ENCODE peak calls at places on chromosomes 16 and 17, in seven cellular contexts. C is cardiac muscle cell, D is fibroblast of lung, A is A673, K is BJ, P is colonic mucosa, B is endothelial cell of umbilical vein. N is an unnamed sample.

GRCh38 chr16:23408242-23409201 is 44.5 kb downstream of the COG7 start:
- DNase-seq in C (no peak), D (peak), A (peak), K (peak), P (peak), B (no peak), N (no peak)

GRCh38 chr17:1607971-1608320 is 20.7 kb downstream of the SLC43A2 start:
- DNase-seq in C (no peak), D (no peak), A (no peak), K (no peak), P (no peak), B (no peak), N (no peak)

GRCh38 chr17:80388175-80388574 is 26.8 kb upstream of the ENDOV start:
- DNase-seq in C (no peak), D (no peak), A (no peak), K (no peak), P (no peak), B (no peak), N (no peak)

GRCh38 chr16:8989099-8989878 is 25.6 kb upstream of the USP7 start:
- DNase-seq in C (no peak), D (no peak), A (no peak), K (no peak), P (peak), B (no peak), N (no peak)

GRCh38 chr17:556431-556995 is 158.1 kb downstream of the VPS53 start:
- DNase-seq in C (no peak), D (peak), A (peak), K (no peak), P (no peak), B (no peak), N (no peak)

GRCh38 chr16:5041604-5042133 is 7.9 kb upstream of the NAGPA start:
- DNase-seq in C (no peak), D (peak), A (no peak), K (no peak), P (no peak), B (no peak), N (peak)

GRCh38 chr17:58020401-58020800 is 13.4 kb upstream of the SRSF1 start:
- DNase-seq in C (no peak), D (no peak), A (no peak), K (no peak), P (no peak), B (no peak), N (no peak)

GRCh38 chr17:77427471-77427991 is 286.8 kb downstream of the SEC14L1 start:
- DNase-seq in C (no peak), D (peak), A (no peak), K (no peak), P (no peak), B (no peak), N (peak)

GRCh38 chr16:22948603-22949368 is 134.8 kb downstream of the HS3ST2 start:
- DNase-seq in C (peak), D (peak), A (peak), K (no peak), P (peak), B (peak), N (peak)

GRCh38 chr17:82804442-82805191 is 35.2 kb downstream of the ZNF750 start:
- DNase-seq in C (no peak), D (peak), A (no peak), K (no peak), P (peak), B (peak), N (no peak)

GRCh38 chr17:68239967-68240366 is 7.9 kb upstream of the AMZ2 start:
- DNase-seq in C (no peak), D (no peak), A (no peak), K (no peak), P (no peak), B (no peak), N (no peak)

GRCh38 chr17:44219636-44220210 is at the start of gene UBTF:
- DNase-seq in C (peak), D (peak), A (peak), K (no peak), P (no peak), B (peak), N (peak)

GRCh38 chr16:67736858-67737257 is 17.7 kb upstream of the GFOD2 start:
- DNase-seq in C (no peak), D (no peak), A (no peak), K (no peak), P (no peak), B (no peak), N (no peak)

GRCh38 chr16:964696-965395 is 5.9 kb downstream of the LMF1 start:
- DNase-seq in C (no peak), D (peak), A (no peak), K (peak), P (peak), B (no peak), N (no peak)

DNA sequence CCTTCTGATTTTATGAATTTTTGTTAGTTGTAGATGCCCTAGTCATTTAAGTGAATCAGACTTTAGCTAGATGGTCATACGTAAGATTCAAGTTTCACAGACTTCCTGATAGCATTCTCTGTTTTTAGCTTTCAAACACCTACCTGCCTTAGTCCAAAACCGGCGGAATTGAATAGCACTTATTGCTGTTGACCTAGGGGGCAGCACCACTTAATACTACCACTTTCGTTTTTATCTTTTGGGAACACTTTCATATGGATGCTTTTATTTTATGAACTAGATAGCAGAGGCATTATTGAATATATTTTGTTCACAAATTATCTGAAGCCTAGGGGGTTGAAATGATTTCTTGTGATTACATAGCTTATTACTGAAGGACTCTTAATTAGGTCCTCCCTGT is 31.5 kb downstream of the TADA2A start:
- DNase-seq in C (no peak), D (no peak), A (no peak), K (no peak), P (no peak), B (peak), N (no peak)
- TF ChIP-seq CTCF in C (peak), D (no peak), A (peak), K (no peak), P (no peak), B (peak), N (no peak)

GRCh38 chr16:62077998-62078397 is 41.8 kb upstream of the CDH8 start:
- DNase-seq in C (peak), D (no peak), A (peak), K (no peak), P (no peak), B (no peak), N (peak)
- TF ChIP-seq CTCF in C (no peak), D (no peak), A (peak), K (no peak), P (no peak), B (no peak), N (peak)

GRCh38 chr17:81401727-81402529 is 6.7 kb downstream of the BAHCC1 start:
- DNase-seq in C (peak), D (peak), A (peak), K (no peak), P (peak), B (peak), N (peak)
- TF ChIP-seq CTCF in C (peak), D (peak), A (peak), K (peak), P (peak), B (peak), N (peak)

GRCh38 chr17:8120520-8121443 is 2.5 kb upstream of the ALOXE3 start:
- DNase-seq in C (peak), D (no peak), A (peak), K (no peak), P (peak), B (peak), N (peak)
- TF ChIP-seq CTCF in C (peak), D (peak), A (peak), K (peak), P (no peak), B (peak), N (peak)

GRCh38 chr16:62208934-62209333 is 172.7 kb upstream of the CDH8 start:
- DNase-seq in C (no peak), D (no peak), A (no peak), K (no peak), P (no peak), B (no peak), N (no peak)

GRCh38 chr16:62201911-62202310 is 165.7 kb upstream of the CDH8 start:
- DNase-seq in C (no peak), D (no peak), A (no peak), K (no peak), P (no peak), B (no peak), N (no peak)

GRCh38 chr16:62205459-62205858 is 169.2 kb upstream of the CDH8 start:
- DNase-seq in C (no peak), D (no peak), A (no peak), K (no peak), P (no peak), B (no peak), N (no peak)
- TF ChIP-seq CTCF in C (no peak), D (no peak), A (peak), K (no peak), P (no peak), B (no peak), N (no peak)

DNA sequence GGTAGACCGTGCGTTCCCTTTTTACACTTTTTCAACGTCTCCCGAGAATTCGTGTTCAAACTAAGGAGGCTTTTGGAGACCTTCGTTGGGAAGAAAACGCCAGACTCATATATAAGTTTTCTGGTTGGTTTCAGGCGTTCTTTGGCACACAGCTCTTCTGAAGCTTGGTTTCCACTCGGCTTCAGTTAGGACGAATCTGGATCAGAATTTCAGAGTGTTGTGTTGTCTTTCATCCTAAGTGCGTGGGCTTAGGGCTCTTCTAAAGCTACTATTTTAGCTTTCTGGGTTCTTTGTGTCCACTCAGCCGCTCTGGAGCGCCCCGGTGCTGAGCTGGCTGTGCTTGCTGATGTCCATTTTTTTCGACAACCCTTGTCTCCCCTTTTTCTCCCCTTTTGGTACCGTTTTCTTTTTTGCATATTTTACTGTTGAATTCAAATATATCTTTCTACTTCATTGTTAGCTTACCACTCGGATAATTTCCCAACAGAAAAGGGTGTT is 1.1 kb downstream of the SRRM2 start:
- DNase-seq in C (peak), D (peak), A (no peak), K (no peak), P (no peak), B (peak), N (no peak)
- TF ChIP-seq CTCF in C (no peak), D (no peak), A (no peak), K (peak), P (no peak), B (no peak), N (no peak)

DNA sequence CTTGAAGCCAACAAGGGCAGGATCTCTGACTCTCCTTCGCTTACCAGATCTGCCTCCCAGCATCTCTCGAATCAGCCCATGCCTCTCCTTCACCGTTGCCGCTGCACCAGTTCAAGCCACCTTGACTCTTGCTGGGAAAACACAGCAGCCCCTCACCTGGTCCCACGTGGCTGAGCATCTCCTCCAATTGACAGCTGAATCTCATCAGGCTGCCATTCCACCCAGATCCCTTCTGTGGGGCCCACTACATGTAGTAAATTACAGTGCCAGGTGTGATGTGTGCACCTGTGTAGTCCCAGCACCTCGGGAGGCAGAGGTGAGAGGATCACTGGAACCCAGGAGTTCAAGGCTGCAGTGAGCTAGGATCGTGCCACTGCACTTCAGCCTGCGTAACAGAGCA is 37.8 kb upstream of the C16orf78 start:
- DNase-seq in C (no peak), D (no peak), A (no peak), K (no peak), P (no peak), B (no peak), N (no peak)
- TF ChIP-seq CTCF in C (no peak), D (no peak), A (no peak), K (no peak), P (no peak), B (no peak), N (no peak)

GRCh38 chr17:30391534-30391933 is 12.8 kb downstream of the CPD start:
- DNase-seq in C (no peak), D (no peak), A (no peak), K (no peak), P (no peak), B (no peak), N (no peak)
- TF ChIP-seq CTCF in C (no peak), D (no peak), A (no peak), K (no peak), P (no peak), B (no peak), N (no peak)

GRCh38 chr17:11869680-11870394 is 127.4 kb downstream of the ZNF18 start:
- DNase-seq in C (no peak), D (no peak), A (no peak), K (no peak), P (no peak), B (no peak), N (no peak)

GRCh38 chr17:11880714-11881113 is 116.6 kb downstream of the ZNF18 start:
- DNase-seq in C (peak), D (no peak), A (peak), K (no peak), P (peak), B (no peak), N (peak)

GRCh38 chr17:11871773-11872172 is 125.5 kb downstream of the ZNF18 start:
- DNase-seq in C (no peak), D (no peak), A (no peak), K (no peak), P (no peak), B (no peak), N (no peak)

DNA sequence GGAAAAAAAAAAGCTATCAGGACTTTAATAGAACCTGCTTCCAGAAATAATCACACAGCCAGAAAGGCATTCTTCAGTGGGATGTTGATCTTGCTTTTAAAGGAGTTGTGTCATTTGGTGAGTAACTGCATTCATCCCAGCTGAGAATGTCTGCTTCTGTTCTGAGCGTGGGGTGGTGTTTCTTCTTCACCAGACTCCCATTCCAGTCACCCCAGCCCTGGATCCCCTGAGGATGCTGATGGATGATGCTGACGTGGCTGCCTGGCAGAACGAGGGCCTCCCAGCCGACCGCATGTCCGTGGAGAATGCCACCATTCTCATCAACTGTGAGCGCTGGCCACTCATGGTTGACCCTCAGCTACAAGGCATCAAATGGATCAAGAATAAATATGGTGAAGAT is 122.5 kb downstream of the ZNF18 start:
- DNase-seq in C (no peak), D (no peak), A (no peak), K (no peak), P (no peak), B (no peak), N (no peak)
- TF ChIP-seq CTCF in C (no peak), D (no peak), A (no peak), K (no peak), P (no peak), B (no peak), N (no peak)